ENCODE peak calls at places on chromosome 11, in four cellular contexts. S is K562, Y is HepG2, F is HCT116. J is an unnamed sample.

GRCh38 chr11:131672191-131672590 is 301.8 kb downstream of the NTM start:
- DNase-seq in S (no peak), Y (no peak), F (no peak), J (no peak)

GRCh38 chr11:73152861-73153483 is 10.9 kb upstream of the FCHSD2 start:
- DNase-seq in S (no peak), Y (no peak), F (no peak), J (no peak)

GRCh38 chr11:67616431-67617242 is 9.9 kb downstream of the NDUFV1 start:
- DNase-seq in S (no peak), Y (no peak), F (no peak), J (no peak)

GRCh38 chr11:69000391-69000790 is 12.7 kb downstream of the MRGPRF start:
- DNase-seq in S (no peak), Y (no peak), F (no peak), J (no peak)

GRCh38 chr11:129842138-129842537 is 26.5 kb downstream of the TMEM45B start:
- DNase-seq in S (no peak), Y (no peak), F (no peak), J (no peak)

GRCh38 chr11:29328961-29329441 is 687.8 kb downstream of the KCNA4 start:
- DNase-seq in S (peak; percentile 2), Y (peak; percentile 35), F (peak; percentile 62), J (peak; percentile 67)

GRCh38 chr11:10498022-10498400 is 42.9 kb downstream of the AMPD3 start:
- DNase-seq in S (no peak), Y (no peak), F (no peak), J (no peak)

GRCh38 chr11:11370263-11371060 is 17.4 kb upstream of the CSNK2A3 start:
- DNase-seq in S (no peak), Y (no peak), F (no peak), J (no peak)

GRCh38 chr11:15412054-15412453 is 297.3 kb downstream of the INSC start:
- DNase-seq in S (no peak), Y (no peak), F (no peak), J (no peak)

GRCh38 chr11:111540114-111540920 is at the start of gene LAYN:
- DNase-seq in S (no peak), Y (no peak), F (no peak), J (no peak)

GRCh38 chr11:77046060-77046501 is 11.9 kb downstream of the B3GNT6 start:
- DNase-seq in S (peak; percentile 80), Y (no peak), F (peak; percentile 37), J (no peak)

GRCh38 chr11:75273989-75274391 is 33.4 kb downstream of the TPBGL start:
- DNase-seq in S (no peak), Y (no peak), F (no peak), J (no peak)

GRCh38 chr11:75272821-75273301 is 32.3 kb downstream of the TPBGL start:
- DNase-seq in S (no peak), Y (no peak), F (no peak), J (no peak)

GRCh38 chr11:75272391-75272790 is 31.8 kb downstream of the TPBGL start:
- DNase-seq in S (no peak), Y (no peak), F (no peak), J (no peak)

GRCh38 chr11:75271730-75272129 is 31.2 kb downstream of the TPBGL start:
- DNase-seq in S (no peak), Y (no peak), F (no peak), J (no peak)

DNA sequence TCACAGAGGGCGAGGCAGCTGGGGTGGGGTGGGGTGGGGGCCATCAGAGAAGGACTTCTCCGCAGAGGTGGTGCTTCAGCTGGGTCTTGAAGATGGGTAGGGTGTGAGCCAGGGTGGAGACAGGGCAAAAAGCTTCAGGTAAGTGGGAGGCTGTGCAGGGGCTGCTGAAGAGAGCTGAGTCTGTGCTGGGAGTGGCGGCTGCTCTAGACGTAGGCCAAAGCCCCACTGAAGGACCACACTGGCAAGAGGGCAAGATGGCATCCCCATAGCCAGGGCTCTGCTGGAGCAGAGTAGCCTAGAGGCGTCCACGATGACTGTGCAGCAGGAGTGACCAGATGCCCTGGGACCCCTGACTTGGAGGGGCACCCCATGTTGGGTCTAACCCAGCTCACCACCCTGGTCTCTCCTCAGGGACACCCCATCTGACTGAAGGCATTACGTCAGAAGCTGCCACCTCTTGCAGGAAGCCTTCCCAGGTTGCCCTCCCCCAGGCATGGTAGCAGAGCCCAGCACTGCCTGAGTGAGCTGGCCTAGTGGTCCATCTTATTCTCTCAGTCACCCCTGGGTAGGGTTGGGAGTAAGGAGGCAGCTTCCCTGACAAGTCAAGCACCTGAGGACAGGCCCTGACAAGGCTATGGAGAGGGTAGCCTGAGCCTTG is 32.9 kb downstream of the TPBGL start:
- DNase-seq in S (no peak), Y (no peak), F (no peak), J (no peak)
- H3K4me1 ChIP-seq in S (no peaks in the 10 kb centered on the region), Y (no peaks in the 10 kb centered on the region), F (no peaks in the 10 kb centered on the region), J (no peaks in the 10 kb centered on the region)

GRCh38 chr11:116930177-116930576 is 92.8 kb upstream of the APOA1 start:
- DNase-seq in S (no peak), Y (peak; percentile 21), F (no peak), J (no peak)
- H3K4me3 ChIP-seq in S (no peak overlapping the region), Y (peak overlapping the region; percentile 38), F (no peak overlapping the region), J (no peak overlapping the region)

DNA sequence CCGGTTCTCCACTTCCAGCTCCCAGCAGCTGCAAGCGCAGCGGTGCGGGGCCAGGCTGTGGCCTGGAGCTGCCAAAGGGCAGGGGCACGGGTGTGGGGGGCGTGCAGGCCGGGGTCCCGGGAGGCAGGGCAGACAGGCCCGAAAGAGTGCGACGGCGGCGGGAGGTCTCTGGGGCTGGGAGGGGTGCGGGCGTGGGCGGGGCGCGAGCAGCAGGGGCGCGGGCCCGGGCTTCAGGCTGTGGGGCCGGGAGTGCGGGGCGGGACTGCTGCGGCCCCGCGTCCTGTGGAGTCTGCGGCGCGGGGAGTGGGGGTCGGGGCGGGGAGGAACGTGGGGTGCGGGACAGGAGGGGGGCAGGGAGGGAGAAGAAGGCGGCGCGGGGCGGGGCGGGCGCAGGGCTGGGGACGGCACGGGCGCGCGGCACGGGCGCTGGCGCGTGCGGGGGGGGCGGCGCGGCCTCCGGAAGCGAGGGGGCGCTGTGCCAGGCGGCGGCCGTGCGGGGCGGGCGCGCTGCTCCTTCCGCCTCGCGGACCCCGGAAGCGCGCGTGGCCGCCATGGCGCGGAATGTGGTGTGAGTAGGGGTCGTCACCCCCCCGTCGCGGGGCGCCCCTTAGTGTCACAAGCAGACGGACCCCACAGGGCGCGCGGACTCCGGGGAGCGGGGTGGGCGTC is at the start of gene MRPL23:
- DNase-seq in S (no peak), Y (no peak), F (no peak), J (no peak)
- TF ChIP-seq TCF7L2 in S (no peak), Y (no peak), F (no peak), J (no peak)

GRCh38 chr11:86558219-86558618 is 114.2 kb downstream of the ME3 start:
- DNase-seq in S (no peak), Y (no peak), F (no peak), J (no peak)

GRCh38 chr11:86553322-86553721 is 119.1 kb downstream of the ME3 start:
- DNase-seq in S (no peak), Y (no peak), F (no peak), J (no peak)

GRCh38 chr11:86559311-86559945 is 113.0 kb downstream of the ME3 start:
- DNase-seq in S (no peak), Y (no peak), F (no peak), J (no peak)

GRCh38 chr11:86558841-86559240 is 113.6 kb downstream of the ME3 start:
- DNase-seq in S (no peak), Y (no peak), F (no peak), J (no peak)
- H3K4me1 ChIP-seq in S (peaks cover 6% of the 10 kb centered on the region), Y (no peaks in the 10 kb centered on the region), F (peaks cover 9% of the 10 kb centered on the region), J (no peaks in the 10 kb centered on the region)

GRCh38 chr11:94130589-94131362 is 2.1 kb downstream of the PANX1 start:
- DNase-seq in S (peak; percentile 48), Y (no peak), F (no peak), J (no peak)
- H3K4me3 ChIP-seq in S (peak overlapping the region; percentile 71), Y (peak overlapping the region; percentile 96), F (no peak overlapping the region), J (peak overlapping the region; percentile 77)

DNA sequence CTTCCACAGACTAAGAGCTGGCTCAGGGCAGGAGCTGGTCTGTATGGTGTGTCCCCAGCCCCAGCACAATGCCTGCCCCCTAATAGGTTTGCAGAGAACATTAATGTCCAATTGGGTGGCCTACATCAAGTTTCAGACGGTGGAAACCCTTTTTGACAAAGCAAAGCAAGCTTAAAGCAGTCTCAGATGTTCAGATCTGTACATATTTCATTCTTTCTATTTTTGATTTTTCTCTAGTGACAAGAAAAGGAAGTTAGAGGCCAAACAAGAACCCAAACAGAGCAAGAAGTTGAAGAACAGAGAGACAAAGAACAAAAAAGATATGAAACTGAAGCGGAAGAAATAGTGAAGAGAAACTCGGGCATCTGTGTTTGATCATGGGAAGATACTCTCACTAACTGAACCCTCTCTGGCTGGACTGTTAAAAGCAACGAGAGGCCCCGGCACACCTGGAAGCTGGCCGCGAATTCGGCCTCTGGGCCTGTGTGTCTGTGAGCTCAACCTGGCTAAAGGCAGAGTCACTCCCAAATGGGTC is 40.5 kb downstream of the NAT10 start:
- DNase-seq in S (no peak), Y (no peak), F (no peak), J (no peak)
- TF ChIP-seq TCF7L2 in S (no peak), Y (no peak), F (no peak), J (no peak)

J was measured in Panc1.